ENCODE peak calls at places on chromosome X, in four cellular contexts. C is GM13976, I is WTC11, N is GM23338. S is an unnamed sample.

GRCh38 chrX:108091878-108092291 is 307 bp downstream of the ATG4A start:
- DNase-seq in N (no peak), I (no peak), C (no peak), S (peak; percentile 52)

GRCh38 chrX:34879361-34879760 is 63.2 kb upstream of the FAM47B start:
- DNase-seq in C (no peak), I (no peak), N (no peak), S (no peak)

GRCh38 chrX:33156152-33156726 is 55.1 kb downstream of the DMD start:
- DNase-seq in I (no peak), N (no peak), C (no peak), S (no peak)

GRCh38 chrX:146241902-146242301 is 424.3 kb downstream of the SLITRK2 start:
- DNase-seq in I (no peak), N (no peak), C (no peak), S (no peak)

GRCh38 chrX:16924631-16925239 is 21.7 kb upstream of the REPS2 start:
- DNase-seq in I (no peak), C (no peak), N (no peak), S (no peak)

GRCh38 chrX:126165721-126166401 is at the start of gene DCAF12L2:
- DNase-seq in I (peak; percentile 41), C (peak; percentile 10), N (peak; percentile 48), S (peak; percentile 10)

GRCh38 chrX:5113128-5113527 is 1115.5 kb downstream of the NLGN4X start:
- DNase-seq in N (peak; percentile 31), C (no peak), I (no peak), S (no peak)

GRCh38 chrX:20221902-20222301 is 44.8 kb downstream of the RPS6KA3 start:
- DNase-seq in N (no peak), C (no peak), I (no peak), S (no peak)

GRCh38 chrX:149272690-149273463 is 232.2 kb downstream of the IDS start:
- DNase-seq in I (no peak), N (no peak), C (no peak), S (no peak)

GRCh38 chrX:73850124-73851013 is 287.4 kb downstream of the CHIC1 start:
- DNase-seq in I (peak; percentile 29), C (peak; percentile 32), N (peak; percentile 36), S (peak; percentile 2)

GRCh38 chrX:18422325-18422724 is 3.1 kb upstream of the CDKL5 start:
- DNase-seq in I (no peak), C (no peak), N (no peak), S (no peak)

GRCh38 chrX:34880656-34881055 is 61.9 kb upstream of the FAM47B start:
- DNase-seq in C (no peak), N (no peak), I (no peak), S (no peak)

GRCh38 chrX:74490249-74490648 is 69.0 kb downstream of the SLC16A2 start:
- DNase-seq in C (no peak), I (no peak), N (no peak), S (no peak)

GRCh38 chrX:151098996-151099395 is 77.4 kb upstream of the GPR50 start:
- DNase-seq in C (no peak), N (no peak), I (no peak), S (no peak)

GRCh38 chrX:10744011-10744410 is 123.6 kb upstream of the MID1 start:
- DNase-seq in I (no peak), C (no peak), N (no peak), S (no peak)

GRCh38 chrX:54178100-54178940 is 4.7 kb downstream of the FAM120C start:
- DNase-seq in C (no peak), I (no peak), N (no peak), S (no peak)

GRCh38 chrX:42694260-42694815 is 83.6 kb downstream of the PPP1R2C start:
- DNase-seq in N (no peak), C (no peak), I (no peak), S (peak; percentile 12)

GRCh38 chrX:31223817-31224216 is 152.0 kb upstream of the FTHL17 start:
- DNase-seq in N (no peak), C (peak; percentile 28), I (no peak), S (no peak)

GRCh38 chrX:28058906-28059305 is 77.7 kb upstream of the DCAF8L1 start:
- DNase-seq in C (no peak), N (no peak), I (no peak), S (no peak)

GRCh38 chrX:40867352-40867751 is 132.0 kb upstream of the MED14 start:
- DNase-seq in I (no peak), C (no peak), N (no peak), S (no peak)

GRCh38 chrX:50107470-50107869 is 93.3 kb downstream of the AKAP4 start:
- DNase-seq in I (no peak), C (no peak), N (no peak), S (no peak)

GRCh38 chrX:38277802-38278201 is 49.5 kb downstream of the RPGR start:
- DNase-seq in N (no peak), I (no peak), C (no peak), S (no peak)

GRCh38 chrX:49276207-49276606 is 6.6 kb downstream of the PPP1R3F start:
- DNase-seq in C (no peak), I (no peak), N (no peak), S (no peak)

GRCh38 chrX:46545111-46546005 is at the start of gene ZNF674:
- DNase-seq in I (peak; percentile 91), N (peak; percentile 92), C (peak; percentile 90), S (peak; percentile 95)
- TF ChIP-seq CTCF in I (no peak), N (peak; percentile 52), C (peak; percentile 45), S (peak; percentile 20)

DNA sequence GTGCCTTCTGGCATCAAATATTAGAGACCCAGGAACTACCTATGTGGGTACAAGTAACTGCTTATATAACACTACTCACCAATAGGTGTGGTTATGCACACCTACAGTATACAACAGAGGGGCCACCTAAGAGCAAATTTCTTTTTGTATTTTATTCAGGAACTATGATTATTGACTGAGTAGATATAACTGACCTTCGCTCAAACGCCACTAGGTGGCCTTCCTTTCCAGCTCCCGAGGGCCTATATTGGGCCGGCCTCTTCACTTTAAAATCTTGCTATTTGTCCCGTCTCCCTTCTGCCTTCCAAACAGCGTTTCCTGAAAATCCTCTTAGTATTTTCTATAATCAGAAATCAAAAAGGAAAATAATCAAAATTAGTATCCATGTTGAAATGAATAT is 19.9 kb upstream of the PABPC5 start:
- DNase-seq in C (peak; percentile 4), N (peak; percentile 45), I (peak; percentile 15), S (no peak)
- TF ChIP-seq CTCF in C (no peak), N (peak; percentile 65), I (peak; percentile 53), S (no peak)

GRCh38 chrX:110420771-110421498 is 62.3 kb downstream of the RTL9 start:
- DNase-seq in C (peak; percentile 22), I (no peak), N (no peak), S (no peak)
- TF ChIP-seq CTCF in C (no peak), I (no peak), N (peak; percentile 41), S (no peak)

GRCh38 chrX:131621650-131622049 is 77.8 kb downstream of the OR13H1 start:
- DNase-seq in N (no peak), C (no peak), I (no peak), S (no peak)

GRCh38 chrX:131626681-131627296 is 82.9 kb downstream of the OR13H1 start:
- DNase-seq in I (no peak), C (no peak), N (peak; percentile 40), S (no peak)
- TF ChIP-seq CTCF in I (no peak), C (no peak), N (peak; percentile 75), S (no peak)

GRCh38 chrX:30144971-30145731 is 70.2 kb upstream of the MAGEB2 start:
- DNase-seq in I (no peak), C (no peak), N (no peak), S (no peak)

GRCh38 chrX:30144221-30144620 is 71.1 kb upstream of the MAGEB2 start:
- DNase-seq in N (no peak), I (no peak), C (no peak), S (no peak)

GRCh38 chrX:30141966-30142365 is 73.4 kb upstream of the MAGEB2 start:
- DNase-seq in N (peak; percentile 65), C (no peak), I (peak; percentile 12), S (peak; percentile 3)
- TF ChIP-seq CTCF in N (peak; percentile 61), C (peak; percentile 16), I (no peak), S (no peak)

GRCh38 chrX:1450381-1451161 is 2.1 kb downstream of the ASMTL start:
- DNase-seq in C (no peak), N (no peak), I (no peak), S (no peak)
- TF ChIP-seq CTCF in C (no peak), N (no peak), I (no peak), S (no peak)

DNA sequence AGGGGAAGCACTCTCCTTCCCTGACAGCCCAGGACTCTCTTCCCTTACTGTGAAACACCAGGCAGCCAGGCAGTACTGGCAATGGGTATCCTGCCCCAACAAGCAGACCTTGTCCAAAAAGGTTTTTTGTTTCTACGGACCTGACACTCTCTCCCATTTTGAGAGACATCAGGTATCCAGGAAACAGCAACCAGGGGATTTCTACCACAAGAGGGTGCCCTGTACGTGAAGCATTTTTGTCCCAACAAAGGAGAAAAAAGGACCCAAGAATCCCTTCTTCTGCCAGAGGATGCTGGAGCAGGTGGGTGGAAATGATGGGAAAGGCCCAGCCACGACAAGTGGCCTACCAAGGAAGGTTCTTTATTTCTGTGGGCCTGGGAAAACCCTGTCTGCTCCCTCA is 65.7 kb upstream of the FGF13 start:
- DNase-seq in I (no peak), C (no peak), N (peak; percentile 36), S (no peak)
- TF ChIP-seq CTCF in I (no peak), C (no peak), N (peak; percentile 55), S (no peak)